ENCODE peak calls at places on chromosomes 11 and 22, in four cellular contexts. U, L, O and C are unnamed samples.

GRCh38 chr11:10654211-10655150 is 39.1 kb downstream of the IRAG1 start:
- DNase-seq in O (no peak), U (peak; percentile 55), L (no peak), C (peak; percentile 43)

GRCh38 chr22:17921871-17922821 is 102.2 kb downstream of the MICAL3 start:
- DNase-seq in O (no peak), L (no peak), U (no peak), C (peak; percentile 68)

GRCh38 chr11:100434821-100435641 is 252.1 kb upstream of the ARHGAP42 start:
- DNase-seq in L (no peak), U (no peak), O (no peak), C (no peak)

GRCh38 chr22:35465109-35465701 is 65.3 kb downstream of the MCM5 start:
- DNase-seq in U (no peak), L (no peak), O (no peak), C (no peak)

GRCh38 chr11:19974886-19975285 is 185.4 kb downstream of the DBX1 start:
- DNase-seq in L (no peak), O (no peak), U (no peak), C (no peak)

GRCh38 chr11:83666149-83666548 is 380.0 kb upstream of the CCDC90B start:
- DNase-seq in O (no peak), U (no peak), L (no peak), C (no peak)

GRCh38 chr11:45384711-45385241 is 98.6 kb upstream of the SYT13 start:
- DNase-seq in L (no peak), O (no peak), U (no peak), C (no peak)

GRCh38 chr22:29344137-29344536 is 28.6 kb upstream of the RASL10A start:
- DNase-seq in L (peak; percentile 80), O (no peak), U (peak; percentile 86), C (no peak)

GRCh38 chr11:118629761-118630661 is 22.6 kb downstream of the PHLDB1 start:
- DNase-seq in U (no peak), L (no peak), O (no peak), C (no peak)

GRCh38 chr22:50473855-50474671 is 772 bp downstream of the SBF1 start:
- DNase-seq in U (no peak), O (no peak), L (no peak), C (no peak)

GRCh38 chr11:65538232-65538914 is 13.5 kb downstream of the SCYL1 start:
- DNase-seq in U (no peak), O (no peak), L (no peak), C (no peak)

GRCh38 chr11:10076458-10077141 is 217.4 kb downstream of the SBF2 start:
- DNase-seq in U (peak; percentile 19), L (peak; percentile 84), O (peak; percentile 55), C (peak; percentile 48)

GRCh38 chr11:104918113-104918824 is 20.0 kb upstream of the CASP12 start:
- DNase-seq in L (no peak), O (no peak), U (no peak), C (no peak)

GRCh38 chr11:2564008-2564530 is 119.3 kb downstream of the KCNQ1 start:
- DNase-seq in O (no peak), L (no peak), U (no peak), C (no peak)

GRCh38 chr11:2565447-2566222 is 120.8 kb downstream of the KCNQ1 start:
- DNase-seq in U (no peak), L (peak; percentile 18), O (no peak), C (no peak)

GRCh38 chr11:2567026-2567671 is 122.3 kb downstream of the KCNQ1 start:
- DNase-seq in L (no peak), U (no peak), O (no peak), C (no peak)

GRCh38 chr11:2564588-2565440 is 120.0 kb downstream of the KCNQ1 start:
- DNase-seq in O (peak; percentile 39), L (peak; percentile 47), U (no peak), C (no peak)

DNA sequence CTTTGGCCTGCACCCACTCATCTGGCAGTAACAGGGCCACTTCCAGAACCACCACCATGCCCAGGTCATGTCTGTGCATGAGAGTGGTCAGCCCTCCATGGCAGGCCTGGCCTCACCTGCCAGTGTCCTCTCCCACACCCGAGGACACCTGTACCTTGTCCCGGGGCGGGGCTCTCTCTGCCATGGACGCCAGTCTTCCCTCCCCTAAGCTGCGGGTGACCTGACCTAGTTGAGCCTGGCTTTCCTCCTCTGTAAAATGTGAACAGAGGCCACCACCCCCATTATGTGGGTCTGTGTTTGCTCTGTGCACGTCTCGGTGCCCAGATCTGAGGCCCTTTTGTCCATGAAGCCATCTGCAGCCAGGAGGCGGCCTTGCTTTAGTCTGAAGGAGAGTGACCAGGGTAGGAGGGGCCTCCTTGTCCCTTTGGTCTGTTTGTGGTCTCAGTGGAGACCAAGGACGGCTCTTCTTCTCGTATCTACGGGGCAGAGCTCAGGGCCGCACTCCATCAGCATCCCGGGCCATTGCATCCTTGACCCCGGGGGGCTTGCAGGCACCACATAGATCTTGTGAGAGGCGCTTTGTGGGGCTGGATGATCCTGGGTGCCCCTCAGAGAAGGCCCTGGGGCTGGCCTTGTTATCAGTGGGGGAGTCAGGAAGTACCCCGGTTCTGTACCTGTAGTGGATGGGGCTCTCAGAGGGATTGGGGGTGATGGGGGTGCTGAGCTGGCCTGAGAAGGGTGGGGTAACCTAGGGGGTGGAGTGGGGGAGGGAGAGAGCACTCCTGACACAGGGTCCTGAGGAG is 121.6 kb downstream of the KCNQ1 start:
- DNase-seq in O (no peak), U (no peak), L (peak; percentile 33), C (no peak)
- H3K4me1 ChIP-seq in O (no peaks in the 10 kb centered on the region), U (no peaks in the 10 kb centered on the region), L (no peaks in the 10 kb centered on the region), C (peaks cover under 1% of the 10 kb centered on the region)

DNA sequence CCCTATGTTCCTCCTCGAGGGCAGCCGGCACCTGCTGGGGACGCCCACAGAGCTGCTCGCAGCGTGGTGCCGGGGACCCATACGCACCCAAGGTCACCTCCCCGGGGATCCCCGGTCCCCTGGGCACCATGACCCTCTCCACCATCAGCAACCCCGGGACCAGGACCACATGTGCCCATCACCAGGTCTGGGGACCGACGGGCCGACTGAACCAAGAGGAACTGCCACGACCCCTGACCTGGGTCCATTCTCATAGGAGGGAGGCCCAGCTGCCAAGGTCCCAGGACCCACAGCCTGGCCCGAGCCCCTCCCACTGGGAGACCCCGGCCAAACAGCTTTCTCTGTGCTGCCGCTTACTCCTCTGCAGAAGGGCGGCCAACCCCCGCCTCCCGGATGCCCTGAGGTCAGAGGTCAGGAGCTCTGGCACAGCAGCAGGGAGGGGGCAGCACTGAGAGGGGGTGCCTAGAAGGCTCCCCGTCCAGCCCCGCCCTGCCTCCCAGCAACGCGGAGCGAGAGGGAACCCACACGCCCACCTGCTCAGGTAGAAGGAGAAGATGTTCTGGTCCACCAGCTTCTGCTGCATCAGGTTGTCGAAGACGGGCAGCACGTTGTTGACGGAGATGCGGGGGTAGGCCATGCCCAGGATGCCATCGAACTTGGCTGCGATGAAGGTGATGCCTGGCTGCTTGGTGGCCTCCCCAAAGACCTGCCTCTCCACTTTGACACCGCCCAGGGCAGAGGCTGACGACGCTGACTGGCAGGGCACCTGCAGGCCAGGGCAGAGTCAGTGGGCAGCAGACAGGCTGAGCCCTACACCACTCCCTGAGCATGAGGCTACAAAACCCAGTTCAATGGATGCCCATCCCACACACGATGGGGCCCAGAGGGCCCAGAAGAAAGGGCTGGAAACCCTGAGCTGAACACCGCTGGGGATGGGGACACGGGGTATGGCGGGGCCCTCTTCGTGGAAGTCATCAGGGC is 6.6 kb downstream of the CTSD start:
- DNase-seq in U (no peak), L (peak; percentile 56), O (no peak), C (no peak)
- H3K4me1 ChIP-seq in U (peaks cover 15% of the 10 kb centered on the region), L (no peaks in the 10 kb centered on the region), O (peaks cover 46% of the 10 kb centered on the region), C (no peaks in the 10 kb centered on the region)

DNA sequence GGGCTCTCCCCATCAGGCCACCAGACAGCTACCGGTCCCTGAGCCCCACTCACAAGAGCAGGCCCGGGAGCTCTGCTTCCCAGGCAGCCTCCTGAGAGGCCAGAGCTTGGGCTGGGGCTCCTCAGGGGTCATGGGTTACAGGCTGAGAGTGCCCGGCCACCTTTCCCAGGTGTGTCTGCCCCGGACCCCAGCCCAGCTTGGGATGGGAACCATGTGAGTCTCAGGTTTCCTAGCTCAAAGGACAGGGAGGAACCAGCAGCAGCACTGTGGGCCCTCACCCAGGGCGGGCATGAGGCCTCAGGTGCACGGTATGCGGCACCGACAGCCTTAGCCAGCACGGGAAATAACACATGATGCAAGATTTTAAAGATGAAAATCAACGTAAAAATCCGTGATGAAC is 90.1 kb downstream of the NECTIN1 start:
- DNase-seq in U (no peak), O (no peak), L (no peak), C (no peak)
- H3K4me1 ChIP-seq in U (no peaks in the 10 kb centered on the region), O (no peaks in the 10 kb centered on the region), L (no peaks in the 10 kb centered on the region), C (no peaks in the 10 kb centered on the region)

GRCh38 chr22:45211848-45212247 is 28.8 kb downstream of the KIAA0930 start:
- DNase-seq in U (no peak), O (no peak), L (no peak), C (no peak)

GRCh38 chr22:45210577-45211431 is 29.9 kb downstream of the KIAA0930 start:
- DNase-seq in O (no peak), L (peak; percentile 48), U (no peak), C (no peak)

GRCh38 chr22:45211435-45211834 is 29.3 kb downstream of the KIAA0930 start:
- DNase-seq in L (peak; percentile 42), U (no peak), O (no peak), C (no peak)

GRCh38 chr22:45212992-45213751 is 27.5 kb downstream of the KIAA0930 start:
- DNase-seq in U (no peak), O (peak; percentile 77), L (peak; percentile 88), C (no peak)

DNA sequence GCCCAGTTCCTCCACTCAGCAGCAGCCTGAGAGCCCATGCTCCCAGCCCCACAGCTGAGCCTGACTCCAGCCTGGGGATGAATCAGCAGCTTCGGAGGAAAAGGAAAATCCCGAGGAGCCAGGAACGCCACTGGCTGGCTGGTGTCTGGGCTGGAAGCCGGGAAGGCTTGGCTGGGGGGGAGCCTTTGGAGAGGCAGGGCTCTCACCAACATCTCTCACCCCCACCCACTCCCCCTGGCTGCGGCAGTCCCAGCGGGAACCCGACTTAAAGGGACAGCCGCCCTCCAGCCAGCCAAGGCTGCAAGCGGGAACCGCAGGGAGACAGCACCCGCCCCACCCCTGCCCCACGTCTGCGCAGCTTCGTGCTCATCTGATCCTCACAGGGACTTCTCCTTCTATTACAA is 28.4 kb downstream of the KIAA0930 start:
- DNase-seq in U (no peak), L (peak; percentile 94), O (peak; percentile 84), C (no peak)
- H3K4me1 ChIP-seq in U (no peaks in the 10 kb centered on the region), L (no peaks in the 10 kb centered on the region), O (peaks cover 41% of the 10 kb centered on the region), C (peaks cover 1% of the 10 kb centered on the region)